ENCODE peak calls at places on chromosomes 2 and 18, in seven cellular contexts. One of them, this sample, is unnamed.

GRCh38 chr2:127225186-127225960 is 5.3 kb upstream of the CYP27C1 start:
- DNase-seq in body of pancreas: no peak
- DNase-seq in lung: no peak
- DNase-seq in heart right ventricle: no peak
- DNase-seq in psoas muscle: no peak
- DNase-seq in DND-41: no peak
- DNase-seq in IMR-90: peak; percentile 72
- DNase-seq in this sample: no peak

GRCh38 chr2:128438586-128438985 is 119.9 kb upstream of the HS6ST1 start:
- DNase-seq in DND-41: no peak
- DNase-seq in heart right ventricle: no peak
- DNase-seq in IMR-90: no peak
- DNase-seq in psoas muscle: no peak
- DNase-seq in body of pancreas: no peak
- DNase-seq in lung: peak; percentile 24
- DNase-seq in this sample: no peak

GRCh38 chr2:174784909-174785308 is 20.6 kb upstream of the CHRNA1 start:
- DNase-seq in body of pancreas: no peak
- DNase-seq in IMR-90: no peak
- DNase-seq in DND-41: no peak
- DNase-seq in lung: no peak
- DNase-seq in heart right ventricle: no peak
- DNase-seq in psoas muscle: no peak
- DNase-seq in this sample: no peak

GRCh38 chr2:189128961-189129360 is 50.6 kb downstream of the COL5A2 start:
- DNase-seq in heart right ventricle: no peak
- DNase-seq in IMR-90: no peak
- DNase-seq in lung: no peak
- DNase-seq in psoas muscle: no peak
- DNase-seq in body of pancreas: no peak
- DNase-seq in DND-41: no peak
- DNase-seq in this sample: no peak

GRCh38 chr2:159111346-159111922 is 143.0 kb downstream of the TANC1 start:
- DNase-seq in psoas muscle: no peak
- DNase-seq in heart right ventricle: peak; percentile 64
- DNase-seq in DND-41: no peak
- DNase-seq in body of pancreas: no peak
- DNase-seq in IMR-90: no peak
- DNase-seq in lung: no peak
- DNase-seq in this sample: no peak

GRCh38 chr2:185132501-185133041 is 534.2 kb downstream of the ZNF804A start:
- DNase-seq in heart right ventricle: no peak
- DNase-seq in DND-41: no peak
- DNase-seq in lung: no peak
- DNase-seq in psoas muscle: no peak
- DNase-seq in IMR-90: no peak
- DNase-seq in body of pancreas: no peak
- DNase-seq in this sample: no peak

GRCh38 chr2:72883356-72883962 is 3.7 kb upstream of the SPR start:
- DNase-seq in DND-41: peak; percentile 63
- DNase-seq in IMR-90: peak; percentile 46
- DNase-seq in heart right ventricle: peak; percentile 48
- DNase-seq in lung: no peak
- DNase-seq in body of pancreas: no peak
- DNase-seq in psoas muscle: peak; percentile 31
- DNase-seq in this sample: no peak

GRCh38 chr2:81437474-81438000 is 1133.0 kb upstream of the LRRTM1 start:
- DNase-seq in lung: no peak
- DNase-seq in psoas muscle: no peak
- DNase-seq in body of pancreas: no peak
- DNase-seq in heart right ventricle: no peak
- DNase-seq in IMR-90: no peak
- DNase-seq in DND-41: no peak
- DNase-seq in this sample: no peak

GRCh38 chr2:101958071-101958470 is 33.7 kb upstream of the IL1R2 start:
- DNase-seq in IMR-90: no peak
- DNase-seq in lung: no peak
- DNase-seq in heart right ventricle: no peak
- DNase-seq in psoas muscle: no peak
- DNase-seq in body of pancreas: no peak
- DNase-seq in DND-41: no peak
- DNase-seq in this sample: no peak

GRCh38 chr2:71064754-71065621 is 3.5 kb upstream of the NAGK start:
- DNase-seq in IMR-90: peak; percentile 32
- DNase-seq in DND-41: no peak
- DNase-seq in lung: no peak
- DNase-seq in body of pancreas: no peak
- DNase-seq in heart right ventricle: no peak
- DNase-seq in psoas muscle: no peak
- DNase-seq in this sample: no peak

GRCh38 chr2:229686122-229686919 is 28.0 kb downstream of the DNER start:
- DNase-seq in body of pancreas: no peak
- DNase-seq in lung: no peak
- DNase-seq in psoas muscle: no peak
- DNase-seq in DND-41: no peak
- DNase-seq in IMR-90: no peak
- DNase-seq in heart right ventricle: no peak
- DNase-seq in this sample: no peak

GRCh38 chr2:223469270-223470057 is 132.7 kb downstream of the SCG2 start:
- DNase-seq in lung: no peak
- DNase-seq in psoas muscle: peak; percentile 58
- DNase-seq in body of pancreas: no peak
- DNase-seq in IMR-90: peak; percentile 87
- DNase-seq in DND-41: no peak
- DNase-seq in heart right ventricle: peak; percentile 73
- DNase-seq in this sample: peak; percentile 23

GRCh38 chr2:10188211-10188610 is 65.7 kb downstream of the RRM2 start:
- DNase-seq in heart right ventricle: no peak
- DNase-seq in IMR-90: peak; percentile 44
- DNase-seq in body of pancreas: no peak
- DNase-seq in psoas muscle: no peak
- DNase-seq in DND-41: no peak
- DNase-seq in lung: no peak
- DNase-seq in this sample: no peak

GRCh38 chr2:233968556-233968955 is 51.4 kb downstream of the TRPM8 start:
- DNase-seq in heart right ventricle: no peak
- DNase-seq in psoas muscle: no peak
- DNase-seq in IMR-90: no peak
- DNase-seq in body of pancreas: no peak
- DNase-seq in lung: no peak
- DNase-seq in DND-41: peak; percentile 54
- DNase-seq in this sample: no peak

GRCh38 chr2:151637284-151637781 is 96.9 kb downstream of the NEB start:
- DNase-seq in IMR-90: no peak
- DNase-seq in heart right ventricle: no peak
- DNase-seq in psoas muscle: no peak
- DNase-seq in body of pancreas: no peak
- DNase-seq in DND-41: peak; percentile 64
- DNase-seq in lung: no peak
- DNase-seq in this sample: peak; percentile 12

GRCh38 chr2:44922776-44923175 is 18.7 kb upstream of the SIX3 start:
- DNase-seq in psoas muscle: no peak
- DNase-seq in body of pancreas: no peak
- DNase-seq in heart right ventricle: no peak
- DNase-seq in IMR-90: no peak
- DNase-seq in lung: no peak
- DNase-seq in DND-41: no peak
- DNase-seq in this sample: no peak

GRCh38 chr2:54329482-54330225 is 73.6 kb upstream of the TSPYL6 start:
- DNase-seq in DND-41: no peak
- DNase-seq in body of pancreas: no peak
- DNase-seq in psoas muscle: no peak
- DNase-seq in lung: no peak
- DNase-seq in IMR-90: peak; percentile 22
- DNase-seq in heart right ventricle: peak; percentile 65
- DNase-seq in this sample: no peak

GRCh38 chr2:68849579-68850030 is 21.6 kb downstream of the BMP10 start:
- DNase-seq in heart right ventricle: no peak
- DNase-seq in lung: no peak
- DNase-seq in psoas muscle: no peak
- DNase-seq in IMR-90: peak; percentile 89
- DNase-seq in DND-41: no peak
- DNase-seq in body of pancreas: no peak
- DNase-seq in this sample: no peak

GRCh38 chr2:47088371-47089082 is 66.6 kb downstream of the STPG4 start:
- DNase-seq in psoas muscle: no peak
- DNase-seq in IMR-90: peak; percentile 56
- DNase-seq in heart right ventricle: peak; percentile 75
- DNase-seq in lung: no peak
- DNase-seq in DND-41: no peak
- DNase-seq in body of pancreas: no peak
- DNase-seq in this sample: no peak

GRCh38 chr18:28736951-28737350 is 560.0 kb upstream of the CDH2 start:
- DNase-seq in body of pancreas: no peak
- DNase-seq in IMR-90: peak; percentile 14
- DNase-seq in DND-41: no peak
- DNase-seq in psoas muscle: no peak
- DNase-seq in heart right ventricle: no peak
- DNase-seq in lung: no peak
- DNase-seq in this sample: no peak

GRCh38 chr2:174697267-174697666 is 67.0 kb downstream of the CHRNA1 start:
- DNase-seq in lung: peak; percentile 61
- DNase-seq in IMR-90: peak; percentile 57
- DNase-seq in heart right ventricle: peak; percentile 57
- DNase-seq in DND-41: peak; percentile 72
- DNase-seq in body of pancreas: peak; percentile 44
- DNase-seq in psoas muscle: no peak
- DNase-seq in this sample: peak; percentile 57

GRCh38 chr2:234426616-234427015 is 70.3 kb downstream of the ARL4C start:
- DNase-seq in body of pancreas: no peak
- DNase-seq in lung: no peak
- DNase-seq in heart right ventricle: no peak
- DNase-seq in psoas muscle: no peak
- DNase-seq in DND-41: peak; percentile 70
- DNase-seq in IMR-90: no peak
- DNase-seq in this sample: no peak

GRCh38 chr2:43041167-43041566 is 185.2 kb downstream of the ZFP36L2 start:
- DNase-seq in psoas muscle: no peak
- DNase-seq in body of pancreas: no peak
- DNase-seq in IMR-90: no peak
- DNase-seq in heart right ventricle: no peak
- DNase-seq in lung: no peak
- DNase-seq in DND-41: no peak
- DNase-seq in this sample: no peak

GRCh38 chr2:120552800-120553471 is 182.7 kb upstream of the GLI2 start:
- DNase-seq in psoas muscle: peak; percentile 90
- DNase-seq in IMR-90: peak; percentile 23
- DNase-seq in DND-41: no peak
- DNase-seq in heart right ventricle: peak; percentile 94
- DNase-seq in body of pancreas: peak; percentile 94
- DNase-seq in lung: peak; percentile 84
- DNase-seq in this sample: peak; percentile 79

GRCh38 chr18:8253943-8254342 is 355.3 kb upstream of the RAB12 start:
- DNase-seq in IMR-90: no peak
- DNase-seq in body of pancreas: no peak
- DNase-seq in lung: no peak
- DNase-seq in heart right ventricle: peak; percentile 31
- DNase-seq in DND-41: no peak
- DNase-seq in psoas muscle: no peak
- DNase-seq in this sample: no peak

GRCh38 chr18:77107218-77107815 is 25.3 kb downstream of the MBP start:
- DNase-seq in lung: no peak
- DNase-seq in DND-41: no peak
- DNase-seq in IMR-90: no peak
- DNase-seq in body of pancreas: no peak
- DNase-seq in psoas muscle: no peak
- DNase-seq in heart right ventricle: no peak
- DNase-seq in this sample: no peak

GRCh38 chr2:32002406-32002805 is 8.4 kb downstream of the MEMO1 start:
- DNase-seq in heart right ventricle: no peak
- DNase-seq in body of pancreas: no peak
- DNase-seq in psoas muscle: no peak
- DNase-seq in IMR-90: no peak
- DNase-seq in DND-41: no peak
- DNase-seq in lung: no peak
- DNase-seq in this sample: no peak
- H3K4me1 ChIP-seq in heart right ventricle: no peaks in the 10 kb centered on the region
- H3K4me1 ChIP-seq in body of pancreas: peaks cover 25% of the 10 kb centered on the region
- H3K4me1 ChIP-seq in psoas muscle: peaks cover 24% of the 10 kb centered on the region
- H3K4me1 ChIP-seq in IMR-90: peaks cover 3% of the 10 kb centered on the region
- H3K4me1 ChIP-seq in DND-41: peaks cover 30% of the 10 kb centered on the region
- H3K4me1 ChIP-seq in lung: peaks cover 3% of the 10 kb centered on the region
- H3K4me1 ChIP-seq in this sample: no peaks in the 10 kb centered on the region

DNA sequence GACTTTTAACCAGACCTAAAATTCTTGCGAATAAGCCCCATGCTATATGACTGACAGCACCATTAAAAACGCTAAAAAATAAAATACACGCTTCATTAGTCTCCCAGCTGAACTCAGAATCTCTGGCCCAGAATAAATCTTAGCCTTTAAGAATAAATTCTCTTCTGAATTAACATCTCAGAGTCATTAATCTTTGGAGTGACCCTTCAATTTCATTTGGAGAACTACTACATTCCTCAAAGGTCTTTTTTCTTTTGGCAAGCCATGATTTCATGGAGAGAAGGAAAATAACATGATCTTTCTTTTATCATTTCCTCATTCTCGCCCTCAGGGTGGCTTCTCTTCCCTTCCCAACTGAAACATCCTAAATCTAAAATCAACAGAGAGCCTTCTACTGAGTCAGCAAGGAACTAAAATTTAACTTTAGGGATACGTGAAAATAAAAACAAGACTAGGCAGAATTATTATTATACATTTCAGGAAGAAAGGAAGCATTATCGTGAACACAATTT is 259.0 kb downstream of the AFF3 start:
- DNase-seq in body of pancreas: no peak
- DNase-seq in lung: no peak
- DNase-seq in IMR-90: no peak
- DNase-seq in heart right ventricle: no peak
- DNase-seq in psoas muscle: no peak
- DNase-seq in DND-41: no peak
- DNase-seq in this sample: no peak
- H3K4me3 ChIP-seq in body of pancreas: no peak overlapping the region
- H3K4me3 ChIP-seq in lung: no peak overlapping the region
- H3K4me3 ChIP-seq in IMR-90: no peak overlapping the region
- H3K4me3 ChIP-seq in heart right ventricle: no peak overlapping the region
- H3K4me3 ChIP-seq in psoas muscle: no peak overlapping the region
- H3K4me3 ChIP-seq in DND-41: no peak overlapping the region
- H3K4me3 ChIP-seq in this sample: no peak overlapping the region

DNA sequence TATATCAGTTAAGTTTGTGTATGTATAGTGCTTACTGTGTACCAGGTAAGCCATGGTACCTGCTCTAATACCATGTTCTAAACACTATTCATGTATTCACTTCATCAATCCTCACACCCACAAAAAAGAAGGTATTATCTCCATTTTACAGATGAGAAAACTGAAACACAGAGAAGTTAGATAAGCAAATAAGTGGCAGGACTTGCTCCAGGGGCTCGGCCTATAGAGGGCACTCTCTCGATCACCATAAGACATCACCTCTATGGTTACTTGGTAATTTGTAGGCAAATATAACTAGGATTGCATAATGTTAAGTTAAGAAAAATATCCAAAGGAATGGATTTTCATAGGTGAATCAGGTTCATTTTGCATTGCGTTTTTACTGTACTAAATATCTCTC is 118.1 kb upstream of the FN1 start:
- DNase-seq in heart right ventricle: no peak
- DNase-seq in lung: no peak
- DNase-seq in psoas muscle: no peak
- DNase-seq in body of pancreas: no peak
- DNase-seq in IMR-90: no peak
- DNase-seq in DND-41: no peak
- DNase-seq in this sample: no peak
- TF ChIP-seq CTCF in heart right ventricle: no peak
- TF ChIP-seq CTCF in lung: no peak
- TF ChIP-seq CTCF in psoas muscle: no peak
- TF ChIP-seq CTCF in body of pancreas: no peak
- TF ChIP-seq CTCF in IMR-90: no peak
- TF ChIP-seq CTCF in DND-41: peak; percentile 29
- TF ChIP-seq CTCF in this sample: no peak

GRCh38 chr2:230969673-230970015 is 26.3 kb upstream of the SPATA3 start:
- DNase-seq in IMR-90: no peak
- DNase-seq in psoas muscle: no peak
- DNase-seq in body of pancreas: no peak
- DNase-seq in lung: no peak
- DNase-seq in heart right ventricle: no peak
- DNase-seq in DND-41: no peak
- DNase-seq in this sample: no peak
- H3K4me1 ChIP-seq in IMR-90: peaks cover 2% of the 10 kb centered on the region
- H3K4me1 ChIP-seq in psoas muscle: no peaks in the 10 kb centered on the region
- H3K4me1 ChIP-seq in body of pancreas: no peaks in the 10 kb centered on the region
- H3K4me1 ChIP-seq in lung: no peaks in the 10 kb centered on the region
- H3K4me1 ChIP-seq in heart right ventricle: no peaks in the 10 kb centered on the region
- H3K4me1 ChIP-seq in DND-41: peaks cover 8% of the 10 kb centered on the region
- H3K4me1 ChIP-seq in this sample: no peaks in the 10 kb centered on the region

This sample was measured in mucosa of descending colon.